ENCODE peak calls at places on chromosomes 5 and 9, in ten cellular contexts. H, K, E, F, M, X, W, C, P and G are unnamed samples. For H3K4me1, the result is how much of the 10 kb centered on the place peaks cover.

GRCh38 chr5:10563132-10563939 is 534 bp upstream of the ANKRD33B start:
- DNase-seq in H (no peak), K (no peak), E (peak), F (peak), M (no peak), X (peak), W (no peak), C (no peak), P (peak), G (no peak)

GRCh38 chr5:10333154-10334006 is 20.1 kb upstream of the MARCHF6 start:
- DNase-seq in H (peak), K (peak), E (peak), F (peak), M (no peak), X (peak), W (no peak), C (peak), P (peak), G (no peak)

GRCh38 chr5:172334196-172334595 is 50.6 kb upstream of the UBTD2 start:
- DNase-seq in H (no peak), K (no peak), E (no peak), F (no peak), M (no peak), X (no peak), W (peak), C (no peak), P (no peak), G (no peak)

GRCh38 chr9:71980266-71981018 is 69.0 kb downstream of the C9orf85 start:
- DNase-seq in H (no peak), K (no peak), E (no peak), F (no peak), M (no peak), X (no peak), W (no peak), C (no peak), P (no peak), G (no peak)

GRCh38 chr9:37897665-37898064 is 6.3 kb downstream of the SLC25A51 start:
- DNase-seq in H (no peak), K (no peak), E (no peak), F (no peak), M (no peak), X (no peak), W (no peak), C (no peak), P (peak), G (no peak)

GRCh38 chr9:98658965-98659364 is 49.8 kb downstream of the GABBR2 start:
- DNase-seq in H (no peak), K (no peak), E (no peak), F (no peak), M (no peak), X (no peak), W (no peak), C (no peak), P (peak), G (no peak)

GRCh38 chr9:90444609-90445008 is 198.0 kb downstream of the DIRAS2 start:
- DNase-seq in H (no peak), K (no peak), E (no peak), F (no peak), M (no peak), X (no peak), W (no peak), C (no peak), P (no peak), G (no peak)

GRCh38 chr9:89078860-89079259 is 87.6 kb downstream of the S1PR3 start:
- DNase-seq in H (no peak), K (no peak), E (no peak), F (no peak), M (no peak), X (no peak), W (no peak), C (no peak), P (peak), G (no peak)

DNA sequence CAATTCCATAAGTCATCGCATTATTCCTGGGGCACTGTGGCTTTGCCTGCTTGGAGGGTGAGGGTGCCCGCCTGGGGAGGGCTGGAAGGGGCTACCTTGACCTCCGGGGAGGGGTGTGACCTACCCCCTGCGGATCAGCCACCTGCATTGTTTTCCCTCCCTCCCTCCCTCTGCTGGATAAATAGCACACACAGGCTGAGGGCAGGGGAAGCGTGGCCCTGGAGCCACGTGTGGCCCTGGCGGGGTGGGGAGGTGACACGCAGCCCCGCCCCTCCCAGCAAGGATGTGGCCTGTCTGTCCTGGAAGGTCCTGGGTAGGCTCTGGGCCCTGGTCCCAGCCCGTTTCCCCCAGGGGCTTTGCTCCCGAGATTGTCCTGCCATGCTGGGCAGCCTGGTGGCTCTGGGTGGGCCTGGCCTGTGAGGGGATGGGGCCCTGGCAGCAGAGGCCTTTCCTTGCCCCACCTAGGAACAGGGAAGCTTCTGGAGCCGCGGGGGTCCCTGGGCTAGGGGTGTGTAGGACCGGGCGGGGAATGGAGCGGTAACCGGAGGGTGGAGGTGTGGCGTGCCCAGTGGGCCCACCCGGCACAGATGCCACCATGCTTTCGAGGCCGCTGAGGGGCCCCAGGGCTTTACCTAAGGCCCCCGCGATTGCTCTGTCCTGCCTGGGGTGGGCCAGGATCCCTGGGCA is 33.4 kb downstream of the RXRA start:
- DNase-seq in H (no peak), K (peak), E (no peak), F (no peak), M (no peak), X (no peak), W (no peak), C (no peak), P (no peak), G (no peak)
- H3K4me1 ChIP-seq in H (half or more), K (half or more), E (half or more), F (half or more), M (half or more), X (under half), W (under half), C (half or more), P (under half), G (half or more)

GRCh38 chr5:33488558-33489355 is 48.0 kb downstream of the TARS1 start:
- DNase-seq in H (no peak), K (no peak), E (no peak), F (no peak), M (no peak), X (no peak), W (no peak), C (no peak), P (no peak), G (no peak)

GRCh38 chr5:33494476-33494875 is 53.7 kb downstream of the TARS1 start:
- DNase-seq in H (no peak), K (no peak), E (no peak), F (no peak), M (no peak), X (no peak), W (no peak), C (no peak), P (no peak), G (no peak)

GRCh38 chr5:33489481-33490067 is 48.8 kb downstream of the TARS1 start:
- DNase-seq in H (no peak), K (no peak), E (no peak), F (no peak), M (no peak), X (no peak), W (no peak), C (no peak), P (no peak), G (no peak)

GRCh38 chr5:33490071-33490665 is 49.4 kb downstream of the TARS1 start:
- DNase-seq in H (no peak), K (no peak), E (no peak), F (no peak), M (no peak), X (no peak), W (no peak), C (no peak), P (no peak), G (no peak)

DNA sequence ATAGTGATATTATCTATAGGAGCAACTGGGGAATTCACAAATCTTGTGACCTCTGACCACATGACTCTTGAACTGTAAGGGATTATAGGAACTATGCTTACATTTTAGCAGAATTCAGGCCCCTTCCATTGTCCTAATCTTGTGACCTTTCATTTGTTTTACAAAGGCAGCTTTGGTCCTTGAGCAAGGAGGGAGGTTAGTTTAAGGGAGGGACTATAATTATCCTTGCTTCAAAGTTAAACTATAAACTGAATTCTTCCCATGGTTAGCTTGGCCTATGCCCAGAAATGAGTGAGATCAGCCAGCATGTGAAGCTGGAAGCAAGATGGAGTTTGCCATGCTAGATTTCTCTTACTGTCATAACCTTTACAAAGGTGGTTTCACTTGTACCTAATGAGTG is 51.2 kb downstream of the TARS1 start:
- DNase-seq in H (no peak), K (no peak), E (no peak), F (no peak), M (no peak), X (no peak), W (no peak), C (no peak), P (peak), G (no peak)
- H3K27ac ChIP-seq in H (no peak), K (no peak), E (no peak), F (no peak), M (no peak), X (no peak), W (no peak), C (no peak), P (no peak), G (no peak)

DNA sequence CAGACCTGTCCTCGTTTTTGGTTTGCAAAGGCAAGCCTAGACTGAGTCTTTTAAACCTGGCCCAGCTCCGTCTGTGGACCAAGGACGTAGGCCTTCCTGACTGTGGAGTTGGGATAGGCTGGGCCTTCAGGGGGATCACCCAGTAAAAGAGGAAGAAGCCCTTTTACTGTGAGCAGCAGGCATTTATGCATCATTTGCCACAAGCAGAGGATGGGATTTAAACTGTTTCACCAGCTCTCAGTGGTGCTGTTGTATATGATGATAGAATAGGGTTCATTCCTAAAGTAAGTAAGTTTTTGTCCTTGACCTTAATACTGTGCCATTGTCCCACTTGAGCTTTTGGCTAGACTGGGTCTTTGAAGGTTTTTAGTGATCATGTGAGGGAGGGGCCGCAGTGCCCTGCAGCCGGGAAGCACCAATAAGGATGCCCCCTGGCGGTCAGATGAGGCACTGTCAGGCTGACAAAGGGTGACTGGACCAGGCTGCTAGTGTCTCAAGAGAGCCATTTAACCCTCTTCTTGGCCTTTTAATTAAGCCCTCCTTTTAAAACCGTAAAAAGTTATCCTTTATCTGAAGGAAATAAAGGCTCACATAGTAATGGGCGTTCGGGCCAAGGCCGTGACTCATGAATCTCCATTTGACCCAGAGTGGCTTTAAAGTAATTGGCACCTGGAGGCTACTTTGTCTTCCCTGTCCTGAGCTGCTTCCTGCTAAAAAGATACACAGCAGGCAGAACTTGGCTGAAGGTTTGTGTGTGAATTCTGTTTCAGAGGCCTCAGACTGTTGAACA is 74.0 kb downstream of the UBAP1 start:
- DNase-seq in H (no peak), K (peak), E (peak), F (no peak), M (peak), X (peak), W (peak), C (no peak), P (peak), G (peak)
- TF ChIP-seq CTCF in H (peak), K (peak), E (peak), F (peak), M (peak), X (peak), W (peak), C (peak), P (peak), G (peak)

GRCh38 chr9:34518896-34519295 is 3.9 kb downstream of the ENHO start:
- DNase-seq in H (no peak), K (no peak), E (no peak), F (no peak), M (no peak), X (no peak), W (no peak), C (no peak), P (no peak), G (no peak)
- H3K4me1 ChIP-seq in H (under half), K (under half), E (under half), F (under half), M (under half), X (under half), W (under half), C (under half), P (under half), G (under half)

DNA sequence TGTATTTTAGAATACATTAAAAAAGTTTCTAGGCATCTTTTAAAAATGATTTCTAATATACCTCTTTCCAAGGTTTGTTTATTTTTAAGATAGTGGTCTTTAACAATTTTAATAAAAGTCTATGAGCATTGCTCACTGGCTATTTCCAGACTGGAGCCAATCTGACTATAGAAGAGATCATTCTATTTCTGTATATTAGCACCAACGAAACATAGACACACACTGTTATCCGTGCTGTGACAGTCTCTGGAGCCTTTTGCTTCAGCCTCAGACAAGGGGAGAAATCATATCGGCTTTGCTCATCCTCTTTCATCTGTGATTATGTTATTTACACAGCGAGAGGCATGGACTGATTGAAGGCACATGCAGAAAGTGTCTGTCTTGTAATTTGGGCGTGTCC is 23.0 kb upstream of the ACTBL2 start:
- DNase-seq in H (no peak), K (no peak), E (no peak), F (no peak), M (no peak), X (no peak), W (no peak), C (no peak), P (no peak), G (no peak)
- H3K27ac ChIP-seq in H (no peak), K (no peak), E (no peak), F (no peak), M (no peak), X (no peak), W (no peak), C (no peak), P (no peak), G (no peak)

DNA sequence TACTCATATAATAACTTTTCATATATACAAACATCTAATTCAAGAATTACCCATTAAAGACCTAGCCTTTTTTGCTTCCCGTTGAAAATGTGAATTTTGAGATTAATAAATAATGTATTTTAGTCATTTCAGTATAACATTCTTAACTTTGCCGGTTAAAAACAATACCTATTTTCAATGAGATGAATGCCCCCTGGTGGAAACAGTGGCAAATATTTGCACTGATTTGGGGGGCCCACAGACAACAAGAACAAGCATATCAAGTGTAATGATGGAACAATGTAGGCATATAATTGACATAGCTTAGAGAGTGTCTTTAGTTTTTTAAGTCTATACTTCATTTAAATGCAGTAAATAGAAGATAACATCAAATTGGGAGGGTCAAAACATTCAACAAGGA is 111.9 kb downstream of the NTRK2 start:
- DNase-seq in H (no peak), K (no peak), E (no peak), F (no peak), M (no peak), X (no peak), W (no peak), C (no peak), P (no peak), G (no peak)
- TF ChIP-seq CTCF in H (no peak), K (peak), E (peak), F (no peak), M (peak), X (peak), W (peak), C (peak), P (peak), G (no peak)

DNA sequence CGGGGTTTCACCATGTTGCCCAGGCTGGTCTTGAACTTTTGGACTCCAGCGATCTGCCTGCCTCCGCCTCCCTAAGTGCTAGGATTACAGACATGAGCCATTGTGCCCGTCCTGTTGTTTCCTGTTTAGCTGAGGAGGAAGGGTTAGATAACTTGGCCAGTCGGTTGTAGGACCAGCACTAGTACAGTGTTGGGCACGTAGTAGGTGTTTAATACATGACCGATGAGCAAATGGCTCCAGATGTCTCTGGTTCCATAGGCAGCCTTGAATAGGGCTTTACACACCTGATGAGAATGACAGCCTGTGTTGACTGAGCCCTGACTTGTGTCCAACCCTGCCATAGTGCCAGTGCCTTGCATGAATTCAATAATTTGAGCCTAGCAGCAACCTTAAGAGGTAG is 1.8 kb downstream of the EHMT1 start:
- DNase-seq in H (no peak), K (no peak), E (no peak), F (no peak), M (no peak), X (no peak), W (no peak), C (no peak), P (no peak), G (no peak)
- H3K4me1 ChIP-seq in H (half or more), K (under half), E (half or more), F (under half), M (under half), X (under half), W (under half), C (half or more), P (under half), G (under half)

GRCh38 chr9:137369911-137370630 is 52.9 kb downstream of the EXD3 start:
- DNase-seq in H (no peak), K (no peak), E (no peak), F (no peak), M (no peak), X (peak), W (no peak), C (no peak), P (no peak), G (no peak)
- H3K27ac ChIP-seq in H (no peak), K (no peak), E (peak), F (no peak), M (no peak), X (no peak), W (no peak), C (no peak), P (no peak), G (no peak)